ENCODE peak calls at places on chromosomes 16 and 17, in five cellular contexts. F is NCI-H1092 treated with DMSO at 0.1 percent for 48 hours, L is fibroblast of mammary gland, G is stomach, V is NCI-H1417. M is an unnamed sample.

GRCh38 chr17:27670791-27671590 is 40.0 kb downstream of the LGALS9 start:
- DNase-seq in F (no peak), L (no peak), G (no peak), V (no peak), M (no peak)

GRCh38 chr16:85051067-85051709 is 23.6 kb downstream of the KIAA0513 start:
- DNase-seq in F (no peak), L (no peak), G (no peak), V (no peak), M (no peak)

GRCh38 chr16:4371481-4372314 is at the start of gene VASN:
- DNase-seq in F (no peak), L (peak), G (peak), V (peak), M (peak)

GRCh38 chr17:82127704-82128103 is 29.7 kb upstream of the FASN start:
- DNase-seq in F (no peak), L (no peak), G (no peak), V (no peak), M (no peak)

GRCh38 chr16:17404903-17405691 is 65.7 kb downstream of the XYLT1 start:
- DNase-seq in F (peak), L (peak), G (no peak), V (peak), M (no peak)

GRCh38 chr16:47460301-47460754 is 535 bp downstream of the ITFG1 start:
- DNase-seq in F (no peak), L (no peak), G (no peak), V (no peak), M (no peak)

GRCh38 chr17:6427284-6427781 is 7.6 kb downstream of the AIPL1 start:
- DNase-seq in F (no peak), L (peak), G (no peak), V (no peak), M (peak)

GRCh38 chr17:74522381-74523090 is 8.7 kb downstream of the CD300LB start:
- DNase-seq in F (no peak), L (no peak), G (peak), V (no peak), M (no peak)

GRCh38 chr17:39775075-39775474 is 37.3 kb downstream of the GRB7 start:
- DNase-seq in F (no peak), L (no peak), G (no peak), V (no peak), M (no peak)

GRCh38 chr17:71500761-71501555 is 619.9 kb upstream of the SOX9 start:
- DNase-seq in F (no peak), L (peak), G (no peak), V (no peak), M (no peak)

GRCh38 chr17:1177099-1177996 is 2.4 kb downstream of the ABR start:
- DNase-seq in F (no peak), L (peak), G (no peak), V (no peak), M (no peak)

GRCh38 chr17:35372846-35373531 is 432 bp downstream of the SLFN11 start:
- DNase-seq in F (peak), L (peak), G (peak), V (peak), M (peak)

GRCh38 chr17:71032746-71033273 is 863.5 kb downstream of the KCNJ2 start:
- DNase-seq in F (peak), L (no peak), G (no peak), V (peak), M (no peak)

GRCh38 chr16:57096192-57096591 is 3.8 kb downstream of the CPNE2 start:
- DNase-seq in F (no peak), L (no peak), G (no peak), V (no peak), M (no peak)

GRCh38 chr16:69555437-69555836 is 10.3 kb upstream of the NFAT5 start:
- DNase-seq in F (no peak), L (no peak), G (no peak), V (no peak), M (no peak)

GRCh38 chr17:33334703-33335102 is 41.6 kb upstream of the ASIC2 start:
- DNase-seq in F (no peak), L (no peak), G (no peak), V (no peak), M (no peak)